ENCODE peak calls at places on chromosome 21, in ten cellular contexts. B is HuH-7.5; L is bronchial epithelial cell; O is activated T-cell treated with anti-CD3 and anti-CD28 coated beads for 1 hour; Y is NCI-H460; Z is GM19239; N is H9; C is CD4-positive, alpha-beta T cell; E is activated naive CD4-positive, alpha-beta T cell treated with anti-CD3 and anti-CD28 coated beads, Interleukin-2, amount 10 ng/mL, durations not matched to agents 7 days and 5 days; S is activated CD4-positive, alpha-beta memory T cell treated with anti-CD3 and anti-CD28 coated beads, Interleukin-2, amount 10 ng/mL, durations not matched to agents 7 days and 5 days. P is an unnamed sample.

GRCh38 chr21:35368326-35368725 is 319.2 kb upstream of the RUNX1 start:
- DNase-seq in B (no peak), L (peak), O (no peak), Y (no peak), Z (no peak), N (no peak), C (no peak), E (no peak), S (no peak), P (no peak)

GRCh38 chr21:16514316-16514715 is 784.5 kb downstream of the USP25 start:
- DNase-seq in B (no peak), L (no peak), O (no peak), Y (no peak), Z (no peak), N (no peak), C (no peak), E (no peak), S (no peak), P (no peak)

GRCh38 chr21:42218836-42219605 is at the start of gene ABCG1:
- DNase-seq in B (peak), L (no peak), O (no peak), Y (no peak), Z (no peak), N (peak), C (peak), E (peak), S (peak), P (peak)

GRCh38 chr21:36422279-36423098 is 37.3 kb downstream of the CHAF1B start:
- DNase-seq in B (peak), L (peak), O (peak), Y (peak), Z (peak), N (peak), C (no peak), E (peak), S (peak), P (peak)

GRCh38 chr21:39348040-39348354 is 891 bp downstream of the HMGN1 start:
- DNase-seq in B (no peak), L (no peak), O (no peak), Y (no peak), Z (no peak), N (no peak), C (no peak), E (no peak), S (no peak), P (no peak)

GRCh38 chr21:38236232-38236631 is 20.6 kb upstream of the KCNJ15 start:
- DNase-seq in B (no peak), L (peak), O (no peak), Y (no peak), Z (no peak), N (no peak), C (no peak), E (no peak), S (no peak), P (no peak)

GRCh38 chr21:39373634-39374033 is 24.7 kb upstream of the HMGN1 start:
- DNase-seq in B (no peak), L (peak), O (no peak), Y (no peak), Z (no peak), N (peak), C (no peak), E (no peak), S (peak), P (no peak)

GRCh38 chr21:45550552-45551210 is 8.4 kb upstream of the SLC19A1 start:
- DNase-seq in B (no peak), L (no peak), O (no peak), Y (no peak), Z (peak), N (peak), C (no peak), E (peak), S (peak), P (peak)

GRCh38 chr21:44878053-44878982 is 4.8 kb upstream of the PTTG1IP start:
- DNase-seq in B (no peak), L (peak), O (no peak), Y (peak), Z (no peak), N (no peak), C (no peak), E (no peak), S (no peak), P (no peak)

GRCh38 chr21:46110499-46111192 is 12.7 kb downstream of the COL6A2 start:
- DNase-seq in B (no peak), L (no peak), O (no peak), Y (no peak), Z (no peak), N (peak), C (no peak), E (peak), S (peak), P (no peak)

GRCh38 chr21:38990424-38990794 is 184.7 kb downstream of the ETS2 start:
- DNase-seq in B (no peak), L (no peak), O (no peak), Y (no peak), Z (no peak), N (no peak), C (no peak), E (no peak), S (no peak), P (no peak)

GRCh38 chr21:41167348-41168342 is at the start of gene BACE2:
- DNase-seq in B (peak), L (peak), O (peak), Y (peak), Z (peak), N (peak), C (no peak), E (peak), S (peak), P (peak)

GRCh38 chr21:31548688-31549087 is 110.8 kb upstream of the SOD1 start:
- DNase-seq in B (no peak), L (no peak), O (no peak), Y (no peak), Z (no peak), N (no peak), C (no peak), E (no peak), S (no peak), P (no peak)

GRCh38 chr21:31580866-31581276 is 78.6 kb upstream of the SOD1 start:
- DNase-seq in B (peak), L (peak), O (peak), Y (peak), Z (peak), N (peak), C (peak), E (peak), S (peak), P (peak)

GRCh38 chr21:32800056-32800455 is 28.5 kb upstream of the PAXBP1 start:
- DNase-seq in B (no peak), L (no peak), O (no peak), Y (no peak), Z (no peak), N (no peak), C (no peak), E (no peak), S (no peak), P (no peak)

GRCh38 chr21:35428489-35428888 is 379.4 kb upstream of the RUNX1 start:
- DNase-seq in B (no peak), L (no peak), O (peak), Y (no peak), Z (no peak), N (no peak), C (peak), E (peak), S (no peak), P (peak)

GRCh38 chr21:33053986-33054385 is 16.0 kb upstream of the OLIG1 start:
- DNase-seq in B (no peak), L (no peak), O (no peak), Y (no peak), Z (no peak), N (no peak), C (no peak), E (no peak), S (no peak), P (no peak)

GRCh38 chr21:35149698-35150097 is 100.6 kb upstream of the RUNX1 start:
- DNase-seq in B (no peak), L (peak), O (no peak), Y (no peak), Z (no peak), N (no peak), C (no peak), E (no peak), S (no peak), P (no peak)

GRCh38 chr21:41769106-41769505 is 2.3 kb upstream of the RIPK4 start:
- DNase-seq in B (no peak), L (no peak), O (no peak), Y (no peak), Z (no peak), N (no peak), C (no peak), E (no peak), S (no peak), P (no peak)

GRCh38 chr21:29640233-29640554 is 299.6 kb downstream of the GRIK1 start:
- DNase-seq in B (no peak), L (no peak), O (no peak), Y (no peak), Z (no peak), N (no peak), C (no peak), E (no peak), S (no peak), P (no peak)

GRCh38 chr21:42013901-42014300 is 3.7 kb upstream of the ZBTB21 start:
- DNase-seq in B (no peak), L (no peak), O (no peak), Y (no peak), Z (no peak), N (no peak), C (no peak), E (no peak), S (no peak), P (no peak)

GRCh38 chr21:30408782-30409494 is 13.1 kb downstream of the KRTAP13-1 start:
- DNase-seq in B (peak), L (peak), O (no peak), Y (peak), Z (no peak), N (peak), C (no peak), E (peak), S (peak), P (no peak)

GRCh38 chr21:33668180-33668579 is 25.9 kb downstream of the ITSN1 start:
- DNase-seq in B (no peak), L (no peak), O (no peak), Y (no peak), Z (no peak), N (no peak), C (no peak), E (no peak), S (no peak), P (no peak)

GRCh38 chr21:32122082-32122481 is 156.8 kb downstream of the MIS18A start:
- DNase-seq in B (no peak), L (no peak), O (no peak), Y (no peak), Z (no peak), N (no peak), C (no peak), E (no peak), S (no peak), P (no peak)

GRCh38 chr21:32624726-32625125 is 12.5 kb upstream of the CFAP298 start:
- DNase-seq in B (no peak), L (peak), O (no peak), Y (no peak), Z (no peak), N (no peak), C (no peak), E (no peak), S (no peak), P (no peak)

GRCh38 chr21:38060533-38060932 is 144.3 kb upstream of the KCNJ6 start:
- DNase-seq in B (no peak), L (no peak), O (no peak), Y (no peak), Z (no peak), N (no peak), C (no peak), E (no peak), S (no peak), P (no peak)

GRCh38 chr21:36932417-36932816 is 34.1 kb downstream of the HLCS start:
- DNase-seq in B (no peak), L (no peak), O (no peak), Y (no peak), Z (no peak), N (no peak), C (no peak), E (no peak), S (no peak), P (no peak)

GRCh38 chr21:34844033-34844923 is 175.5 kb downstream of the CLIC6 start:
- DNase-seq in B (no peak), L (peak), O (no peak), Y (no peak), Z (no peak), N (no peak), C (no peak), E (no peak), S (no peak), P (peak)